ENCODE peak calls at places on chromosomes 11 and 22, in four cellular contexts. One of them, this sample, is unnamed.

GRCh38 chr22:33476716-33477115 is 418.5 kb upstream of the SYN3 start:
- DNase-seq in tibial nerve: no peak
- DNase-seq in neuronal stem cell: no peak
- DNase-seq in GM23338: no peak
- DNase-seq in this sample: no peak

GRCh38 chr11:1534682-1535081 is 37.4 kb downstream of the DUSP8 start:
- DNase-seq in tibial nerve: no peak
- DNase-seq in neuronal stem cell: no peak
- DNase-seq in GM23338: no peak
- DNase-seq in this sample: peak; percentile 15

GRCh38 chr11:103894673-103895072 is 141.8 kb upstream of the DDI1 start:
- DNase-seq in tibial nerve: no peak
- DNase-seq in neuronal stem cell: no peak
- DNase-seq in GM23338: no peak
- DNase-seq in this sample: no peak

GRCh38 chr11:68028802-68029475 is 1.5 kb upstream of the NDUFS8 start:
- DNase-seq in tibial nerve: no peak
- DNase-seq in neuronal stem cell: no peak
- DNase-seq in GM23338: no peak
- DNase-seq in this sample: no peak

GRCh38 chr22:45503816-45504702 is 1.4 kb downstream of the FBLN1 start:
- DNase-seq in tibial nerve: no peak
- DNase-seq in neuronal stem cell: peak; percentile 98
- DNase-seq in GM23338: peak; percentile 80
- DNase-seq in this sample: no peak

GRCh38 chr11:80727315-80727714 is 1286.5 kb upstream of the TENM4 start:
- DNase-seq in tibial nerve: no peak
- DNase-seq in neuronal stem cell: peak; percentile 8
- DNase-seq in GM23338: peak; percentile 81
- DNase-seq in this sample: no peak

GRCh38 chr22:37546436-37547248 is 13.6 kb upstream of the CDC42EP1 start:
- DNase-seq in tibial nerve: no peak
- DNase-seq in neuronal stem cell: no peak
- DNase-seq in GM23338: peak; percentile 87
- DNase-seq in this sample: peak; percentile 89

GRCh38 chr11:123083623-123084029 is 21.7 kb upstream of the HSPA8 start:
- DNase-seq in tibial nerve: peak; percentile 90
- DNase-seq in neuronal stem cell: no peak
- DNase-seq in GM23338: no peak
- DNase-seq in this sample: peak; percentile 60

GRCh38 chr11:111112614-111113013 is 132.9 kb upstream of the POU2AF2 start:
- DNase-seq in tibial nerve: no peak
- DNase-seq in neuronal stem cell: no peak
- DNase-seq in GM23338: no peak
- DNase-seq in this sample: no peak

GRCh38 chr22:42726811-42727210 is 6.1 kb upstream of the A4GALT start:
- DNase-seq in tibial nerve: no peak
- DNase-seq in neuronal stem cell: no peak
- DNase-seq in GM23338: no peak
- DNase-seq in this sample: no peak

GRCh38 chr22:24950272-24950902 is 2.1 kb upstream of the KIAA1671 start:
- DNase-seq in tibial nerve: no peak
- DNase-seq in neuronal stem cell: no peak
- DNase-seq in GM23338: peak; percentile 96
- DNase-seq in this sample: no peak

GRCh38 chr11:17563248-17563647 is 16.2 kb downstream of the OTOG start:
- DNase-seq in tibial nerve: no peak
- DNase-seq in neuronal stem cell: no peak
- DNase-seq in GM23338: peak; percentile 73
- DNase-seq in this sample: no peak

GRCh38 chr11:128492903-128493569 is 94.3 kb downstream of the ETS1 start:
- DNase-seq in tibial nerve: no peak
- DNase-seq in neuronal stem cell: no peak
- DNase-seq in GM23338: no peak
- DNase-seq in this sample: no peak

GRCh38 chr11:16404781-16405180 is 48.4 kb upstream of the SOX6 start:
- DNase-seq in tibial nerve: no peak
- DNase-seq in neuronal stem cell: no peak
- DNase-seq in GM23338: no peak
- DNase-seq in this sample: no peak

GRCh38 chr22:23789638-23790037 is 2.9 kb downstream of the SMARCB1 start:
- DNase-seq in tibial nerve: no peak
- DNase-seq in neuronal stem cell: no peak
- DNase-seq in GM23338: no peak
- DNase-seq in this sample: no peak
- H3K36me3 ChIP-seq in tibial nerve: no peaks in the 10 kb centered on the region
- H3K36me3 ChIP-seq in neuronal stem cell: peaks cover 15% of the 10 kb centered on the region
- H3K36me3 ChIP-seq in GM23338: peaks cover 7% of the 10 kb centered on the region
- H3K36me3 ChIP-seq in this sample: peaks cover 56% of the 10 kb centered on the region

DNA sequence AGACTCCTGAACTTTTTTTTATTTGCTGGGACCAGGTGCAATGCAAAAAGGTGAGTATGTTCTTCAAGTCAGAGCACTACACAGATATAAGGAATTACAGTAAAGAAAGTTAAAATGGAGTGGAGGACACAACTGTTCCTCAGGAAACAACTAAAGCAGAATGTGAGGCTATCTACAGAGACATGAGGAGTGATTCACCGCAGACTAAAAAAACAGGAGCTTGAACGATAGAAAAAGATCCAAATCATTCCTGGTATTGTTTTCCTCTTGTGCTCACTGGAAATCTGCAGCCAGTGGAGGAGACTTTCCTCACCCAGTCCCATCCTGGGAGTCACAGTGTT is 106.2 kb downstream of the ABTB2 start:
- DNase-seq in tibial nerve: no peak
- DNase-seq in neuronal stem cell: no peak
- DNase-seq in GM23338: no peak
- DNase-seq in this sample: no peak
- H3K4me3 ChIP-seq in tibial nerve: no peak overlapping the region
- H3K4me3 ChIP-seq in neuronal stem cell: no peak overlapping the region
- H3K4me3 ChIP-seq in GM23338: no peak overlapping the region
- H3K4me3 ChIP-seq in this sample: peak overlapping the region; percentile 35

GRCh38 chr22:35276019-35276418 is 18.7 kb downstream of the HMGXB4 start:
- DNase-seq in tibial nerve: no peak
- DNase-seq in neuronal stem cell: no peak
- DNase-seq in GM23338: no peak
- DNase-seq in this sample: no peak
- H3K36me3 ChIP-seq in tibial nerve: no peaks in the 10 kb centered on the region
- H3K36me3 ChIP-seq in neuronal stem cell: peaks cover 24% of the 10 kb centered on the region
- H3K36me3 ChIP-seq in GM23338: peaks cover 13% of the 10 kb centered on the region
- H3K36me3 ChIP-seq in this sample: peaks cover 80% of the 10 kb centered on the region

GRCh38 chr11:117146521-117146920 is 2.4 kb downstream of the PAFAH1B2 start:
- DNase-seq in tibial nerve: no peak
- DNase-seq in neuronal stem cell: no peak
- DNase-seq in GM23338: no peak
- DNase-seq in this sample: no peak
- H3K4me3 ChIP-seq in tibial nerve: no peak overlapping the region
- H3K4me3 ChIP-seq in neuronal stem cell: no peak overlapping the region
- H3K4me3 ChIP-seq in GM23338: peak overlapping the region; percentile 100
- H3K4me3 ChIP-seq in this sample: peak overlapping the region; percentile 94

GRCh38 chr22:31768422-31769059 is 14.7 kb downstream of the DEPDC5 start:
- DNase-seq in tibial nerve: no peak
- DNase-seq in neuronal stem cell: no peak
- DNase-seq in GM23338: no peak
- DNase-seq in this sample: no peak
- H3K36me3 ChIP-seq in tibial nerve: no peaks in the 10 kb centered on the region
- H3K36me3 ChIP-seq in neuronal stem cell: peaks cover 6% of the 10 kb centered on the region
- H3K36me3 ChIP-seq in GM23338: peaks cover 25% of the 10 kb centered on the region
- H3K36me3 ChIP-seq in this sample: peaks cover 52% of the 10 kb centered on the region

GRCh38 chr22:30262112-30262511 is 4.5 kb downstream of the OSM start:
- DNase-seq in tibial nerve: no peak
- DNase-seq in neuronal stem cell: no peak
- DNase-seq in GM23338: no peak
- DNase-seq in this sample: no peak
- H3K4me3 ChIP-seq in tibial nerve: no peak overlapping the region
- H3K4me3 ChIP-seq in neuronal stem cell: no peak overlapping the region
- H3K4me3 ChIP-seq in GM23338: no peak overlapping the region
- H3K4me3 ChIP-seq in this sample: no peak overlapping the region

GRCh38 chr22:30340911-30341685 is 14.4 kb upstream of the TBC1D10A start:
- DNase-seq in tibial nerve: no peak
- DNase-seq in neuronal stem cell: no peak
- DNase-seq in GM23338: no peak
- DNase-seq in this sample: peak; percentile 79
- H3K36me3 ChIP-seq in tibial nerve: peaks cover 19% of the 10 kb centered on the region
- H3K36me3 ChIP-seq in neuronal stem cell: peaks cover 88% of the 10 kb centered on the region
- H3K36me3 ChIP-seq in GM23338: peaks cover 75% of the 10 kb centered on the region
- H3K36me3 ChIP-seq in this sample: peaks cover 45% of the 10 kb centered on the region

DNA sequence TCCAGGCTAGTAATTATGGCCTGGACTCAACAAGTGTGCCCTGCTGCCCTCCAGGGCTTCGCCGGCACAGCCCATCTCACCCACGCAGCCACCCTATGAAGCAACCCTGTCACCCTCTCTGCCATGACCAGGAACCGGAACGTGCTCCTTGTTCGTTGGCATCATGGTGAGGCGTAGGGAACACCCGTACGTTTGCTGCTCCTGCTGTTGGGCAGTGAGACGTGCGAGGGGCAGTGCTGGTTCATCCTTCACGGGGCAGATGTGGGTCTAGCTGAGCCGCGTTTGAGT is 20.7 kb downstream of the NADSYN1 start:
- DNase-seq in tibial nerve: no peak
- DNase-seq in neuronal stem cell: no peak
- DNase-seq in GM23338: no peak
- DNase-seq in this sample: no peak
- H3K4me3 ChIP-seq in tibial nerve: no peak overlapping the region
- H3K4me3 ChIP-seq in neuronal stem cell: no peak overlapping the region
- H3K4me3 ChIP-seq in GM23338: no peak overlapping the region
- H3K4me3 ChIP-seq in this sample: no peak overlapping the region

DNA sequence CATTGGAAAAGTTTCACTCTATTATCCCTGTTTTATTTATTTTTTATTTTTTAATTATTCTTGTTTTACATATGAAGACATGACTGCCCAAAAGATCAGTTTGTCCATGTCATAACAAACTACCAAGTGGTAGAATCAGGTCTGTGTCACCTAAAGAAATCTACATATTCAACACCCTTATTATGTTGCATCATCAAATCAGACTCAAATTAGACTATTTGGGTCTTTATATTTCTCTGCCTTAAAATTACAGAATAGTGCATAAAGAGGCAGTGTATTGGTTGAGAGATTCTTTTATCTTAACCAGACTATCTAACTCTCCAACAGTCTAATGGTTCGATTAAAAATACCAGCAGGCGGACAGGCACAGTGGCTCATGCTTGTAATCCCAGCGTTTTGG is 18.5 kb upstream of the ATP5MG start:
- DNase-seq in tibial nerve: no peak
- DNase-seq in neuronal stem cell: no peak
- DNase-seq in GM23338: no peak
- DNase-seq in this sample: no peak
- H3K36me3 ChIP-seq in tibial nerve: peaks cover 2% of the 10 kb centered on the region
- H3K36me3 ChIP-seq in neuronal stem cell: peaks cover 34% of the 10 kb centered on the region
- H3K36me3 ChIP-seq in GM23338: peaks cover 63% of the 10 kb centered on the region
- H3K36me3 ChIP-seq in this sample: peaks cover 99% of the 10 kb centered on the region

GRCh38 chr22:26740253-26740652 is 82.9 kb downstream of the MIAT start:
- DNase-seq in tibial nerve: no peak
- DNase-seq in neuronal stem cell: no peak
- DNase-seq in GM23338: peak; percentile 36
- DNase-seq in this sample: no peak

GRCh38 chr22:26737262-26737661 is 79.9 kb downstream of the MIAT start:
- DNase-seq in tibial nerve: no peak
- DNase-seq in neuronal stem cell: no peak
- DNase-seq in GM23338: no peak
- DNase-seq in this sample: no peak

GRCh38 chr22:26732284-26732683 is 74.9 kb downstream of the MIAT start:
- DNase-seq in tibial nerve: no peak
- DNase-seq in neuronal stem cell: no peak
- DNase-seq in GM23338: no peak
- DNase-seq in this sample: no peak

GRCh38 chr22:26735019-26735409 is 77.6 kb downstream of the MIAT start:
- DNase-seq in tibial nerve: no peak
- DNase-seq in neuronal stem cell: no peak
- DNase-seq in GM23338: no peak
- DNase-seq in this sample: no peak

GRCh38 chr22:26734339-26735018 is 77.1 kb downstream of the MIAT start:
- DNase-seq in tibial nerve: no peak
- DNase-seq in neuronal stem cell: no peak
- DNase-seq in GM23338: no peak
- DNase-seq in this sample: no peak
- H3K4me3 ChIP-seq in tibial nerve: no peak overlapping the region
- H3K4me3 ChIP-seq in neuronal stem cell: no peak overlapping the region
- H3K4me3 ChIP-seq in GM23338: no peak overlapping the region
- H3K4me3 ChIP-seq in this sample: no peak overlapping the region

This sample was measured in heart right ventricle.